ENCODE peak calls at places on chromosomes 7 and 10, in four cellular contexts. X is OCI-LY7, F is IMR-90, D is tibial nerve. Y is an unnamed sample.
A peak's percentile ranks its signal among the peaks of the same experiment; 100 is the strongest.

GRCh38 chr7:139784643-139785042 is 6.8 kb upstream of the HIPK2 start:
- DNase-seq in X (no peak), F (no peak), D (no peak), Y (no peak)

GRCh38 chr7:158186406-158186805 is 401.2 kb downstream of the PTPRN2 start:
- DNase-seq in X (no peak), F (no peak), D (no peak), Y (no peak)

GRCh38 chr10:48451969-48452878 is 145.7 kb downstream of the MAPK8 start:
- DNase-seq in X (no peak), F (no peak), D (no peak), Y (no peak)

GRCh38 chr7:116258734-116259133 is 48.4 kb downstream of the TES start:
- DNase-seq in X (peak; percentile 45), F (peak; percentile 79), D (no peak), Y (no peak)

GRCh38 chr7:124765401-124766352 is at the start of gene GPR37:
- DNase-seq in X (no peak), F (peak; percentile 93), D (no peak), Y (no peak)

GRCh38 chr10:103751696-103752287 is 103.6 kb downstream of the SH3PXD2A start:
- DNase-seq in X (no peak), F (no peak), D (no peak), Y (no peak)

GRCh38 chr10:74223755-74224530 is 72.9 kb downstream of the ADK start:
- DNase-seq in X (no peak), F (peak; percentile 58), D (no peak), Y (no peak)

GRCh38 chr10:48800283-48800675 is 115.6 kb downstream of the WDFY4 start:
- DNase-seq in X (peak; percentile 65), F (no peak), D (no peak), Y (no peak)

GRCh38 chr7:87416682-87417587 is 58.5 kb downstream of the ABCB4 start:
- DNase-seq in X (peak; percentile 75), F (peak; percentile 69), D (peak; percentile 90), Y (peak; percentile 78)

GRCh38 chr7:44348300-44348699 is 22.9 kb upstream of the CAMK2B start:
- DNase-seq in X (peak; percentile 73), F (peak; percentile 39), D (no peak), Y (no peak)

GRCh38 chr10:58513189-58514101 is 773 bp downstream of the BICC1 start:
- DNase-seq in X (no peak), F (peak; percentile 84), D (peak; percentile 75), Y (peak; percentile 40)

GRCh38 chr10:75450062-75450429 is 18.6 kb downstream of the LRMDA start:
- DNase-seq in X (no peak), F (no peak), D (no peak), Y (no peak)

GRCh38 chr7:123410273-123410928 is 124.0 kb downstream of the IQUB start:
- DNase-seq in X (no peak), F (no peak), D (peak; percentile 27), Y (no peak)

GRCh38 chr7:15915694-15916093 is 229.2 kb upstream of the MEOX2 start:
- DNase-seq in X (no peak), F (peak; percentile 80), D (no peak), Y (no peak)

GRCh38 chr7:81161459-81162075 is 242.7 kb upstream of the SEMA3C start:
- DNase-seq in X (no peak), F (peak; percentile 98), D (peak; percentile 49), Y (no peak)

GRCh38 chr7:23333671-23334246 is 34.6 kb downstream of the MALSU1 start:
- DNase-seq in X (no peak), F (peak; percentile 96), D (peak; percentile 51), Y (no peak)

GRCh38 chr10:117492504-117492903 is 50.0 kb upstream of the EMX2 start:
- DNase-seq in X (no peak), F (no peak), D (no peak), Y (no peak)

GRCh38 chr7:11193888-11194287 is 220.2 kb downstream of the PHF14 start:
- DNase-seq in X (no peak), F (no peak), D (no peak), Y (no peak)

GRCh38 chr7:70669859-70670258 is 462.1 kb upstream of the GALNT17 start:
- DNase-seq in X (no peak), F (no peak), D (no peak), Y (no peak)

GRCh38 chr7:99990417-99990816 is 14.6 kb upstream of the AZGP1 start:
- DNase-seq in X (no peak), F (no peak), D (no peak), Y (no peak)

GRCh38 chr7:23469961-23470250 is 385 bp downstream of the IGF2BP3 start:
- DNase-seq in X (no peak), F (no peak), D (no peak), Y (no peak)

GRCh38 chr10:404341-404740 is 269.1 kb downstream of the ZMYND11 start:
- DNase-seq in X (no peak), F (peak; percentile 93), D (no peak), Y (no peak)

GRCh38 chr7:128373588-128373987 is 12.1 kb upstream of the PRRT4 start:
- DNase-seq in X (no peak), F (no peak), D (no peak), Y (no peak)

GRCh38 chr10:11147723-11148122 is 130.1 kb downstream of the CELF2 start:
- DNase-seq in X (peak; percentile 16), F (no peak), D (no peak), Y (no peak)

GRCh38 chr7:127938588-127938987 is 92.6 kb downstream of the LRRC4 start:
- DNase-seq in X (no peak), F (peak; percentile 88), D (no peak), Y (no peak)

GRCh38 chr7:4882742-4883351 is 669 bp downstream of the RADIL start:
- DNase-seq in X (no peak), F (no peak), D (no peak), Y (no peak)

GRCh38 chr7:133846203-133846945 is 280.8 kb upstream of the LRGUK start:
- DNase-seq in X (no peak), F (no peak), D (no peak), Y (no peak)

GRCh38 chr7:15508258-15508657 is 53.6 kb downstream of the AGMO start:
- DNase-seq in X (no peak), F (peak; percentile 30), D (no peak), Y (no peak)

GRCh38 chr7:146146866-146147265 is 30.3 kb downstream of the CNTNAP2 start:
- DNase-seq in X (no peak), F (no peak), D (no peak), Y (no peak)

GRCh38 chr10:68988530-68989316 is at the start of gene KIFBP:
- DNase-seq in X (peak; percentile 94), F (peak; percentile 98), D (peak; percentile 95), Y (peak; percentile 91)

GRCh38 chr10:124249812-124250432 is 156.5 kb upstream of the CHST15 start:
- DNase-seq in X (peak; percentile 56), F (no peak), D (no peak), Y (no peak)
- TF ChIP-seq CTCF in X (peak; percentile 74), F (no peak), D (no peak), Y (no peak)

GRCh38 chr10:28302668-28303488 is at the start of gene MPP7:
- DNase-seq in X (peak; percentile 98), F (peak; percentile 98), D (peak; percentile 95), Y (peak; percentile 90)
- TF ChIP-seq CTCF in X (peak; percentile 55), F (peak; percentile 27), D (peak; percentile 53), Y (no peak)

DNA sequence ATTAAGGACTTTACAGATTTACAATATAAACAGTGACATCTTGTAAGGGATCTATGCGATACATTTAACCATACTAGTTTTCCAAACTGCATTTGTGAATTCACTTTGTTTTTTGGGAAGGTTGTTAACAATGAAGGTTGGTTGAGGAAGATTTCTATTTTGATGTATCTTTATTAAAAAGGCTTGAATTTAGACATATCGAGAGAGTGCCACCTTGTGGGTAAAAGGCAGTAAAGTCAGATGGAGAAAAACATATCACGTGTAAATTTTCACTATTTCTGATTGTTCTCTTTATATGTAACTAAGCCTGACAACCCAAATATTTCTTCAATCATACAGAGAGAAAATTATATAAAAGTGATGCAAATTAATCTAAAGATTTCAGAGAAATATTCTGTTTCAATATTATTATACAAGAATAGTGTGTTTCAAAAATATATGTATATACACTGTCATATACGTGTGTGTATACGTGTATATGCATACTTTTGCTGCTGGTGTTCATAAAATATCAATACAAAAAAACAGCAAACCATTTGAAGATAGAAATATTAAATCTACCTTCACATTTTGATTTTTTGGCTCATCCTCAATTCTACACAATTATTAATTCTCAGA is 988.6 kb downstream of the SORCS1 start:
- DNase-seq in X (peak; percentile 14), F (no peak), D (no peak), Y (no peak)
- TF ChIP-seq CTCF in X (peak; percentile 82), F (peak; percentile 42), D (peak; percentile 31), Y (no peak)

GRCh38 chr10:119673271-119673670 is 22.1 kb downstream of the BAG3 start:
- DNase-seq in X (no peak), F (no peak), D (no peak), Y (no peak)

GRCh38 chr10:119669975-119670640 is 18.9 kb downstream of the BAG3 start:
- DNase-seq in X (no peak), F (no peak), D (no peak), Y (no peak)

GRCh38 chr10:119670717-119671116 is 19.5 kb downstream of the BAG3 start:
- DNase-seq in X (no peak), F (peak; percentile 65), D (no peak), Y (no peak)

GRCh38 chr10:119671381-119671780 is 20.2 kb downstream of the BAG3 start:
- DNase-seq in X (no peak), F (no peak), D (no peak), Y (no peak)

DNA sequence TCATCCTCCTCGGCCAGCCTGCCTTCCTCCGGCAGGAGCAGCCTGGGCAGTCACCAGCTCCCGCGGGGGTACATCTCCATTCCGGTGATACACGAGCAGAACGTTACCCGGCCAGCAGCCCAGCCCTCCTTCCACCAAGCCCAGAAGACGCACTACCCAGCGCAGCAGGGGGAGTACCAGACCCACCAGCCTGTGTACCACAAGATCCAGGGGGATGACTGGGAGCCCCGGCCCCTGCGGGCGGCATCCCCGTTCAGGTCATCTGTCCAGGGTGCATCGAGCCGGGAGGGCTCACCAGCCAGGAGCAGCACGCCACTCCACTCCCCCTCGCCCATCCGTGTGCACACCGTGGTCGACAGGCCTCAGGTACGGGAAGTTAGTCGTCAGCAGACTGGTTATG is 21.1 kb downstream of the BAG3 start:
- DNase-seq in X (no peak), F (no peak), D (no peak), Y (no peak)
- TF ChIP-seq CTCF in X (no peak), F (no peak), D (no peak), Y (no peak)

GRCh38 chr7:151725844-151726770 is 150.8 kb downstream of the PRKAG2 start:
- DNase-seq in X (no peak), F (peak; percentile 49), D (no peak), Y (no peak)
- TF ChIP-seq CTCF in X (no peak), F (no peak), D (no peak), Y (no peak)

GRCh38 chr10:53223846-53224245 is 451.3 kb upstream of the MBL2 start:
- DNase-seq in X (no peak), F (no peak), D (no peak), Y (no peak)
- TF ChIP-seq CTCF in X (no peak), F (no peak), D (no peak), Y (no peak)

DNA sequence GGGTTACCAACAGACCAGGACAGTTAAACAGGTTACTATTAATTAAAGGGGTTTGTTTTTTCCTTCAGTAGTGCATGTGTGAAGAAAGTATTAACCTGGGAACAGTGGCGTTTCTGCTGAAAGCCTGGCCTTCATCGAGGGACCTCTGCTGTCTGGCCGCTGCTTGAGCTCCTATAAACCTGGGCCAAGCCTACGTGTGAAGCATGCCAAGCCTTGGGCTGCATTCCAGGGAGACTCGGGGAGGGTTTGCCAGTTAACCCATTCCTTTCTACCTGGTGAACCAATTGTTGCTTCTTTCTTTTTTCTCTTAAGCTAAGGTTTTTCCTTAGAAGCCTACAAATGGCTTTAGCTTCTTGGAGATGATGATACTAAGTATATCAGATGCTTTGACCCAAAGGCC is 23.6 kb downstream of the PFKP start:
- DNase-seq in X (no peak), F (peak; percentile 57), D (no peak), Y (no peak)
- TF ChIP-seq CTCF in X (no peak), F (no peak), D (no peak), Y (no peak)

Y was measured in omental fat pad.